ENCODE peak calls at places on chromosomes 3 and 15, in nine cellular contexts. G is OCI-LY7, U is neuronal stem cell, N is hepatocyte, B is GM23248, O is fibroblast of lung, H is mesenchymal stem cell, Z is PC-9, L is GM23338. V is an unnamed sample.

GRCh38 chr15:51830279-51830806 is 890 bp downstream of the TMOD3 start:
- DNase-seq in G (peak; percentile 48), U (peak; percentile 23), N (no peak), B (no peak), O (peak; percentile 30), H (peak; percentile 82), Z (no peak), L (peak; percentile 80), V (no peak)

GRCh38 chr3:80526153-80526552 is 758.4 kb upstream of the ROBO1 start:
- DNase-seq in G (no peak), U (no peak), N (no peak), B (no peak), O (no peak), H (no peak), Z (no peak), L (peak; percentile 54), V (no peak)

GRCh38 chr3:187983484-187984124 is 170.4 kb upstream of the LPP start:
- DNase-seq in G (no peak), U (no peak), N (no peak), B (peak; percentile 36), O (no peak), H (no peak), Z (no peak), L (no peak), V (no peak)

GRCh38 chr15:39657714-39658113 is 76.8 kb downstream of the THBS1 start:
- DNase-seq in G (no peak), U (no peak), N (no peak), B (peak; percentile 75), O (peak; percentile 85), H (peak; percentile 38), Z (no peak), L (no peak), V (peak; percentile 84)

GRCh38 chr3:15647629-15648167 is 46.2 kb downstream of the BTD start:
- DNase-seq in G (peak; percentile 82), U (no peak), N (no peak), B (peak; percentile 92), O (peak; percentile 99), H (peak; percentile 95), Z (peak; percentile 25), L (no peak), V (peak; percentile 100)

GRCh38 chr15:38187646-38188313 is 64.9 kb upstream of the SPRED1 start:
- DNase-seq in G (no peak), U (no peak), N (no peak), B (no peak), O (no peak), H (peak; percentile 61), Z (no peak), L (no peak), V (no peak)

GRCh38 chr3:4613366-4613765 is 120.2 kb downstream of the ITPR1 start:
- DNase-seq in G (no peak), U (no peak), N (no peak), B (no peak), O (no peak), H (no peak), Z (no peak), L (no peak), V (no peak)

GRCh38 chr3:182886497-182886896 is 93.2 kb downstream of the ATP11B start:
- DNase-seq in G (no peak), U (no peak), N (no peak), B (peak; percentile 33), O (no peak), H (no peak), Z (no peak), L (no peak), V (no peak)

GRCh38 chr3:64225695-64226499 is 631 bp upstream of the PRICKLE2 start:
- DNase-seq in G (no peak), U (no peak), N (no peak), B (peak; percentile 52), O (peak; percentile 38), H (peak; percentile 59), Z (no peak), L (peak; percentile 44), V (no peak)

GRCh38 chr3:64224826-64225606 is at the start of gene PRICKLE2:
- DNase-seq in G (peak; percentile 92), U (peak; percentile 67), N (peak; percentile 56), B (peak; percentile 97), O (peak; percentile 92), H (peak; percentile 94), Z (peak; percentile 23), L (peak; percentile 86), V (peak; percentile 90)

GRCh38 chr3:64221564-64222257 is 3.6 kb downstream of the PRICKLE2 start:
- DNase-seq in G (no peak), U (no peak), N (no peak), B (no peak), O (no peak), H (no peak), Z (no peak), L (no peak), V (no peak)

GRCh38 chr3:64222501-64222900 is 2.8 kb downstream of the PRICKLE2 start:
- DNase-seq in G (no peak), U (no peak), N (no peak), B (no peak), O (no peak), H (no peak), Z (no peak), L (no peak), V (no peak)

DNA sequence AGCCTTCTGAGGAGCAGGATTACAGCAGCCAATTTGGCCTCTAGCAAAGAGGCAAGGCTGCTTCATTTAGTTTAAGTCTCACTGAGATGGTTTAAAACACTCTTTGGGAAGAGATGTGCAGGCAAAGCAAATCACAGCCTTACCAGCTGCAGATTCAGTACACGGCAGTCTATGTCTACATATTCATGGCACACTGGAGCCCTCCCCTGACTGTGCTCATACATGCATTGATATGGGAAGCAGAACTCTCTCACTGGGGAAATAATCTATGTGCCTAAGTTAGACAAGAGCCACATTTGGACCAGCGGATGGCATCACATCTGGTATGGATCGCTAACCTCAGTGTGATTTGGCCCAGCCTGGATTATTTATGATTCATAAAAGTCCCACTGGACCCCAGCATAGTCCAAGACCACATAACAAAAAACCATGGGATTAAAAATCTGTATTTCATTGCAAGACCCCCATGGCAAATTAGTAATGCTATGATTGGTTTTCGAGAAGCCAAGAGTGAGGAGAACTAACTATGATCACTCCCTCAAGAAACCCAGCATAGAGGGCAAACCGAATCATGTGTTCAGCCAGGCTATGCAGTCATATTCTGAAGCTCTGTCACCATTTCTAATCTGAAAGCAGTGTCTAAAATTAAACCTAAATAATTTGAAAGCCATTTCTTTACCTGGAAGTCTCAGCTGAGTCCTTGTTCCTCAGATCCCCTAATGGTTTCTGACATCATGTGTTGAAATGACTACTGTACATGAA is 1.3 kb downstream of the PRICKLE2 start:
- DNase-seq in G (peak; percentile 53), U (no peak), N (no peak), B (peak; percentile 71), O (peak; percentile 36), H (no peak), Z (no peak), L (no peak), V (peak; percentile 26)
- H2AFZ ChIP-seq in G (peak overlapping the region; percentile 99), U (peak overlapping the region; percentile 81), N (no peak overlapping the region), B (peak overlapping the region; percentile 71), O (no peak overlapping the region), H (no peak overlapping the region), Z (no peak overlapping the region), L (no peak overlapping the region), V (no peak overlapping the region)

DNA sequence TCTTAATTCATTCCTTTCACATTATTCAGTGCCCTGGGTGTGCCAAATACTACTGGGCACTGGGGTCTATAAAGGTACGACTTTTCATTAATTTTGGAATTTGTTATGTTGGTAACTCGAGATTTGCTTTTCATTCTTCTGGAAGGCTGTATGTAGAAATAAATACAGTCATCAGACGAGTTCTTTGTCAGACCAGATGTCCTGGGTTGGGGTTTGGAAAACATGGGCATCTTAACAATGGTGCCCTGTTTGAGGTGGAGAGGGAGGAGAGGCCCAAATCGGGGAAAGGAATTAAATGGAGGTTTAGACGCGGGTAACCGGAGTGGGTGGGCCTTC is 662 bp upstream of the GLCE start:
- DNase-seq in G (no peak), U (no peak), N (no peak), B (no peak), O (no peak), H (no peak), Z (no peak), L (no peak), V (no peak)
- H3K27ac ChIP-seq in G (no peak overlapping the region), U (no peak overlapping the region), N (peak overlapping the region; percentile 66), B (no peak overlapping the region), O (no peak overlapping the region), H (peak overlapping the region; percentile 13), Z (peak overlapping the region; percentile 67), L (peak overlapping the region; percentile 89), V (peak overlapping the region; percentile 15)

GRCh38 chr3:171976526-171976925 is 62.9 kb upstream of the FNDC3B start:
- DNase-seq in G (no peak), U (no peak), N (no peak), B (peak; percentile 77), O (peak; percentile 53), H (peak; percentile 62), Z (no peak), L (no peak), V (peak; percentile 43)

GRCh38 chr3:171977860-171978259 is 61.5 kb upstream of the FNDC3B start:
- DNase-seq in G (peak; percentile 73), U (no peak), N (no peak), B (no peak), O (no peak), H (no peak), Z (no peak), L (no peak), V (no peak)

GRCh38 chr3:171979081-171979480 is 60.3 kb upstream of the FNDC3B start:
- DNase-seq in G (no peak), U (no peak), N (no peak), B (no peak), O (no peak), H (no peak), Z (no peak), L (no peak), V (no peak)

GRCh38 chr3:171977426-171977825 is 62.0 kb upstream of the FNDC3B start:
- DNase-seq in G (no peak), U (no peak), N (no peak), B (no peak), O (no peak), H (no peak), Z (no peak), L (no peak), V (no peak)

DNA sequence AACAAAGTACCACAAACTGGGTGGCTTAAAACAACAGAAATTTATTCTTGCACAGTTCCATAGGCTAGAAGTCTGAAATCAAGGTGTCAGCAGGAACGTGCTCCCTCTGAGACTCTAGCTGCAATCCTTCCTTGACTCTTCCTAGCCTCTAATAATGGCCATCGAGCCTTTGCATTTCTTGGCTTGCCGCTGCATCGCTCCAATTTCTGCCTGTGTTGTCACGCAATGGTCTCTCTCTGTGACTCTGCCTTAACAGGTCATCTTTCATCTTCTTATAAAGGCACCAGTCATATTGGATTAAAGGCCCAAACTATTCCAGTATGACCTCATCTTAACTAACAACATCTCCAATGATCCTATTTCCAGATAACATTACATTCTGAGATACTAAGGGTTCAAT is 61.0 kb upstream of the FNDC3B start:
- DNase-seq in G (no peak), U (no peak), N (no peak), B (no peak), O (no peak), H (no peak), Z (no peak), L (no peak), V (no peak)
- H2AFZ ChIP-seq in G (peak overlapping the region; percentile 85), U (no peak overlapping the region), N (no peak overlapping the region), B (no peak overlapping the region), O (no peak overlapping the region), H (no peak overlapping the region), Z (no peak overlapping the region), L (no peak overlapping the region), V (no peak overlapping the region)

DNA sequence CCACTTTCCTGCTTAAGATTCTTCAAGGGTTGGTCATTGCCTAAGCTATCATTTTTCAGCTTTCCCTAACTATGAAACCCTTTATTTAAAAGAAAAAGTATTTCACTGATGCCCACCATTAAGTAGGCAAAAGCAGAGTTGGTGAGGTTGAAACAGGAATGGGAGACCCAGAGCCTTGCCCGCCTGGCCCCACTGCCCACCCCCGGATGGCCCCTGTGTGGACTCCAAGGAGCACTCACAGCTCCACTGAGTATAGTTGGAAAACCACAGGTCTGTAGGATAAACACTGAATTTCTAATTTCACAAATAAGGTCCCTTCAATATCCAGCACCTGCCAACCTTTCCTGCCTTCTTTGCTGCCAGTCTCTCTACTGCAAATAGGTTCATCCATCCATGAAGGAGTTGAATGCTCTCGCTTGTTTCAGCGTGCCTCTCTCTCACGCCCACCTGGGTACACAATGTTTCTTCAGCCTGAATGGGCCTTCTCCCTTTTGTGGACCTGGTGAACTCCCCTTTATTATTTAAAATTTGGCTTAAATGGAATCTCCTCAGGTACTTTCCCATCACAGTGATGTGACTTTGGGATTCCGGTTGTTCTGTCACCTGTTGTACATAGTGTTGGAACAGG is 8.7 kb upstream of the ACAP2 start:
- DNase-seq in G (no peak), U (peak; percentile 14), N (no peak), B (no peak), O (no peak), H (no peak), Z (no peak), L (no peak), V (no peak)
- H3K27ac ChIP-seq in G (no peak overlapping the region), U (no peak overlapping the region), N (peak overlapping the region; percentile 88), B (peak overlapping the region; percentile 36), O (peak overlapping the region; percentile 70), H (no peak overlapping the region), Z (no peak overlapping the region), L (no peak overlapping the region), V (no peak overlapping the region)